ENCODE peak calls at places on chromosomes 1 and 21, in five cellular contexts. G is Panc1, H is adrenal gland, R is heart right ventricle, Y is stomach. A is an unnamed sample.

GRCh38 chr1:101236546-101237228 is at the start of gene S1PR1:
- DNase-seq in G (no peak), H (peak), Y (peak), R (peak), A (peak)

GRCh38 chr1:26524181-26524580 is 5.4 kb upstream of the RPS6KA1 start:
- DNase-seq in G (no peak), R (no peak), H (no peak), Y (no peak), A (no peak)

GRCh38 chr21:14353712-14354111 is 29.2 kb downstream of the HSPA13 start:
- DNase-seq in R (no peak), Y (no peak), H (no peak), G (no peak), A (no peak)

GRCh38 chr1:182617734-182618288 is 13.6 kb upstream of the RGS16 start:
- DNase-seq in H (no peak), R (no peak), G (no peak), Y (no peak), A (no peak)

GRCh38 chr1:224623743-224624333 is 7.7 kb downstream of the CNIH3 start:
- DNase-seq in G (peak), H (no peak), Y (peak), R (no peak), A (peak)

GRCh38 chr1:31633117-31633516 is 11.6 kb downstream of the PEF1 start:
- DNase-seq in R (no peak), Y (peak), G (no peak), H (peak), A (no peak)

GRCh38 chr1:180301135-180301737 is 71.2 kb downstream of the LHX4 start:
- DNase-seq in G (no peak), Y (no peak), R (no peak), H (no peak), A (no peak)

GRCh38 chr21:38643404-38644023 is 145.2 kb upstream of the ERG start:
- DNase-seq in R (no peak), Y (no peak), H (no peak), G (no peak), A (no peak)

GRCh38 chr1:199311478-199312242 is 672.8 kb downstream of the PTPRC start:
- DNase-seq in H (no peak), R (no peak), G (no peak), Y (no peak), A (no peak)

GRCh38 chr1:121538943-121539575 is 354.3 kb downstream of the SRGAP2C start:
- DNase-seq in G (no peak), R (no peak), Y (no peak), H (no peak), A (no peak)

GRCh38 chr1:47436979-47437517 is 796 bp upstream of the FOXD2 start:
- DNase-seq in G (no peak), H (no peak), R (no peak), Y (no peak), A (no peak)

GRCh38 chr1:197637406-197637805 is 137.9 kb downstream of the DENND1B start:
- DNase-seq in G (no peak), H (no peak), R (no peak), Y (no peak), A (no peak)

GRCh38 chr1:235011064-235011598 is 117.5 kb downstream of the TOMM20 start:
- DNase-seq in H (no peak), G (no peak), R (no peak), Y (no peak), A (peak)

GRCh38 chr21:37845535-37845934 is 70.7 kb downstream of the KCNJ6 start:
- DNase-seq in H (no peak), R (no peak), G (no peak), Y (peak), A (no peak)

GRCh38 chr21:41817228-41817627 is 50.4 kb upstream of the RIPK4 start:
- DNase-seq in G (no peak), R (peak), H (peak), Y (peak), A (no peak)

DNA sequence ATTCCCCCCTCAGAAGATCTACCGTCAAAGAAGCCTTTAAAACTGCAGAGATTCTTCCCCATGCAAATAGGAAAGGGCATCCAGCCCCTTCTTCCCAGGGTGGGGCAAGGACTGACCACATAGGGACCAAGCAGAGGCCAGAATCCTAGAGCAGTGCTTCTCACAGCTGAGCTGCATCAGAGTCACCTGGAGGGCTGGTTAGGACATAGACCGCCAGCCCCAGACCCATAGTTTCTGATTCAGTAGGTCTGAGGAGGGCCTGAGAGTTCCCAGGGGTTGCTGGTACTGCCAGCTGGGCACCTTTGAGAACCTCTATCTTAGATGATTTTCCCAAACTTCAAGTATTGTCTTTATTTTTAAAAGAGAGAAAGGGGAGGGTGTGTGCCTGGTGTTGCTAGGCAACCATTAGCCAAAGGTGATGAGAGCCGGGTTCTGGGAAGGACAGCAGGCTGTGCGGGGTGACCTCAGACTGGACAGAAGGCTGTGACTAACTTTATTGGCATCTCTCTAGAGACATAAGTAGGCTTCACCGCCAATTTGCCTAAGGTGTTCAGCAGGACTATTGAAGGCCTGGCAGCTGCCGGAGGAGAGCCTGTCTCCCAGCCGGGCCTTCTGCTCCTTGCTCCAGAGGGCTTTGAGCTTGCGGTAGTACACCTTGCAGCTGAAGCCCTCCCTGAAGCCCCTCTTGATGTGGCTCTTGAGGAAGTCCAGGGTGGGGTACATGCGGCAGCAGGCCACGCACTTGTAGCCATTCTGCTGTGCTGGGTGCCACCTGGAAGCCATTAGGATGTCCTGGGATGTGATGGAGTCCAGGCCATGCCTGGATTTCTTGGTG is 2.9 kb downstream of the SPATA46 start:
- DNase-seq in R (no peak), G (no peak), H (no peak), Y (no peak), A (no peak)
- H3K27ac ChIP-seq in R (no peak), G (no peak), H (peak), Y (no peak), A (no peak)

GRCh38 chr21:44709426-44710293 is 1.7 kb downstream of the TSPEAR start:
- DNase-seq in R (no peak), H (peak), Y (no peak), G (no peak), A (no peak)

GRCh38 chr21:44712203-44713028 is 1.0 kb upstream of the TSPEAR start:
- DNase-seq in R (no peak), Y (no peak), G (no peak), H (peak), A (no peak)

GRCh38 chr21:44711327-44712202 is at the start of gene TSPEAR:
- DNase-seq in H (peak), Y (no peak), R (no peak), G (no peak), A (no peak)

GRCh38 chr21:44710294-44710665 is 1.1 kb downstream of the TSPEAR start:
- DNase-seq in R (no peak), G (no peak), Y (no peak), H (peak), A (no peak)

GRCh38 chr21:44710756-44711326 is 531 bp downstream of the TSPEAR start:
- DNase-seq in G (no peak), Y (no peak), R (no peak), H (peak), A (no peak)
- H3K4me3 ChIP-seq in G (no peak), Y (no peak), R (no peak), H (no peak), A (peak)

GRCh38 chr1:147189514-147189913 is 17.2 kb upstream of the PRKAB2 start:
- DNase-seq in R (no peak), G (no peak), H (no peak), Y (no peak), A (no peak)

GRCh38 chr1:147185442-147185841 is 13.2 kb upstream of the PRKAB2 start:
- DNase-seq in Y (no peak), H (no peak), G (no peak), R (no peak), A (no peak)
- H3K27ac ChIP-seq in Y (no peak), H (no peak), G (no peak), R (no peak), A (no peak)

GRCh38 chr1:45545019-45545493 is 5.6 kb upstream of the AKR1A1 start:
- DNase-seq in H (no peak), R (no peak), G (no peak), Y (no peak), A (no peak)

GRCh38 chr1:45545553-45546310 is 4.9 kb upstream of the AKR1A1 start:
- DNase-seq in H (no peak), G (no peak), Y (no peak), R (no peak), A (no peak)

GRCh38 chr1:45542591-45542990 is 8.0 kb upstream of the AKR1A1 start:
- DNase-seq in H (peak), G (no peak), R (no peak), Y (peak), A (no peak)

GRCh38 chr1:45544530-45544929 is 6.1 kb upstream of the AKR1A1 start:
- DNase-seq in Y (no peak), R (no peak), G (no peak), H (no peak), A (no peak)

GRCh38 chr1:45543599-45544417 is 6.8 kb upstream of the AKR1A1 start:
- DNase-seq in G (no peak), Y (peak), H (peak), R (peak), A (peak)
- H3K4me3 ChIP-seq in G (no peak), Y (no peak), H (no peak), R (no peak), A (no peak)

GRCh38 chr1:203985044-203985443 is 87.9 kb upstream of the SOX13 start:
- DNase-seq in Y (no peak), G (no peak), H (no peak), R (no peak), A (no peak)

GRCh38 chr1:203986887-203987461 is 85.9 kb upstream of the SOX13 start:
- DNase-seq in H (no peak), G (no peak), R (no peak), Y (no peak), A (no peak)

GRCh38 chr1:203985676-203986075 is 87.2 kb upstream of the SOX13 start:
- DNase-seq in G (no peak), Y (no peak), R (no peak), H (no peak), A (no peak)

GRCh38 chr1:203992440-203992839 is 80.5 kb upstream of the SOX13 start:
- DNase-seq in G (no peak), R (no peak), Y (no peak), H (no peak), A (no peak)

GRCh38 chr1:203990118-203990517 is 82.8 kb upstream of the SOX13 start:
- DNase-seq in G (no peak), H (no peak), Y (no peak), R (no peak), A (no peak)
- H3K27ac ChIP-seq in G (no peak), H (no peak), Y (no peak), R (no peak), A (no peak)

GRCh38 chr21:45454924-45455315 is 50.0 kb downstream of the COL18A1 start:
- DNase-seq in G (no peak), R (no peak), Y (no peak), H (no peak), A (no peak)

GRCh38 chr21:45456836-45457160 is 51.8 kb downstream of the COL18A1 start:
- DNase-seq in R (no peak), G (no peak), Y (no peak), H (no peak), A (no peak)

GRCh38 chr21:45455321-45456013 is 50.5 kb downstream of the COL18A1 start:
- DNase-seq in Y (no peak), G (no peak), H (no peak), R (no peak), A (no peak)

GRCh38 chr21:45457161-45457831 is 52.3 kb downstream of the COL18A1 start:
- DNase-seq in G (no peak), Y (no peak), R (no peak), H (no peak), A (no peak)

DNA sequence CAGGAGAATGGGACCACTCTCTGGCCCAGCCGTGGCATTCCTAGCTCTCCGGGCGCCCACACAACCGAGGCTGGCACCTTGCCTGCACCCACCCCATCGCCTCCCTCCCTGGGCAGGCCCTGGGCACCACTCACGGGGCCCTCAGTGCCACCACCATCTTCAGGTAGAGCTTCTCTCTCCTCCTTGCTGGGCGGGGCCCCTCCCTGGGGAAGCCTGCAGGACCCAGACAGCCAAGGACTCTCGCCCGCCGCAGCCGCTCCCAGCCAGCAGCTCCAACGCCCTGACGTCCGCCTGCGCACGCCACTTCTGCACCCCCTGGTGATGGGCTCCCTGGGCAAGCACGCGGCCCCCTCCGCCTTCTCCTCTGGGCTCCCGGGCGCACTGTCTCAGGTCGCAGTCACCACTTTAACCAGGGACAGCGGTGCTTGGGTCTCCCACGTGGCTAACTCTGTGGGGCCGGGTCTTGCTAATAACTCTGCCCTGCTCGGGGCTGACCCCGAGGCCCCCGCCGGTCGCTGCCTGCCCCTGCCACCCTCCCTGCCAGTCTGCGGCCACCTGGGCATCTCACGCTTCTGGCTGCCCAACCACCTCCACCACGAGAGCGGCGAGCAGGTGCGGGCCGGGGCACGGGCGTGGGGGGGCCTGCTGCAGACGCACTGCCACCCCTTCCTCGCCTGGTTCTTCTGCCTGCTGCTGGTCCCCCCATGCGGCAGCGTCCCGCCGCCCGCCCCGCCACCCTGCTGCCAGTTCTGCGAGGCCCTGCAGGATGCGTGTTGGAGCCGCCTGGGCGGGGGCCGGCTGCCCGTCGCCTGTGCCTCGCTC is 51.3 kb downstream of the COL18A1 start:
- DNase-seq in R (no peak), Y (no peak), H (no peak), G (no peak), A (no peak)
- H3K4me3 ChIP-seq in R (peak), Y (peak), H (no peak), G (no peak), A (no peak)

GRCh38 chr1:85451236-85451830 is 13.6 kb downstream of the DDAH1 start:
- DNase-seq in H (no peak), G (no peak), R (no peak), Y (no peak), A (no peak)

GRCh38 chr1:85450832-85451231 is 14.1 kb downstream of the DDAH1 start:
- DNase-seq in Y (no peak), G (no peak), H (no peak), R (no peak), A (no peak)

GRCh38 chr1:85452859-85453430 is 12.0 kb downstream of the DDAH1 start:
- DNase-seq in H (no peak), Y (no peak), R (no peak), G (no peak), A (no peak)

GRCh38 chr1:85454214-85454613 is 10.7 kb downstream of the DDAH1 start:
- DNase-seq in H (no peak), G (no peak), R (no peak), Y (no peak), A (no peak)

GRCh38 chr1:85453640-85454194 is 11.2 kb downstream of the DDAH1 start:
- DNase-seq in Y (no peak), G (no peak), H (no peak), R (no peak), A (no peak)
- H3K27ac ChIP-seq in Y (no peak), G (peak), H (peak), R (peak), A (no peak)

GRCh38 chr1:205849619-205850355 is at the start of gene PM20D1:
- DNase-seq in G (peak), Y (peak), H (peak), R (peak), A (peak)
- H3K4me3 ChIP-seq in G (peak), Y (peak), H (peak), R (peak), A (peak)

A was measured in effector memory CD4-positive, alpha-beta T cell.